ENCODE peak calls at places on chromosomes 3 and 15, in eight cellular contexts. Q, C, S, Z, I, O, T and V are unnamed samples.

GRCh38 chr3:131907809-131908208 is 127.0 kb downstream of the CPNE4 start:
- DNase-seq in Q (peak), C (no peak), S (no peak), Z (no peak), I (no peak), O (no peak), T (peak), V (peak)

GRCh38 chr15:23606226-23606625 is 40.8 kb downstream of the MKRN3 start:
- DNase-seq in Q (no peak), C (no peak), S (no peak), Z (no peak), I (no peak), O (no peak), T (no peak), V (no peak)

GRCh38 chr15:33357845-33358244 is 47.1 kb downstream of the RYR3 start:
- DNase-seq in Q (no peak), C (no peak), S (no peak), Z (no peak), I (no peak), O (no peak), T (no peak), V (no peak)

GRCh38 chr3:73046195-73046594 is 15.3 kb upstream of the EBLN2 start:
- DNase-seq in Q (no peak), C (no peak), S (no peak), Z (no peak), I (no peak), O (no peak), T (no peak), V (no peak)

GRCh38 chr3:56210201-56210774 is 258.0 kb downstream of the ERC2 start:
- DNase-seq in Q (no peak), C (no peak), S (no peak), Z (no peak), I (no peak), O (no peak), T (no peak), V (no peak)

GRCh38 chr15:92906563-92907081 is 6.5 kb downstream of the CHD2 start:
- DNase-seq in Q (peak), C (peak), S (no peak), Z (no peak), I (no peak), O (no peak), T (no peak), V (no peak)

GRCh38 chr3:104846270-104846669 is 520.4 kb upstream of the ALCAM start:
- DNase-seq in Q (peak), C (no peak), S (no peak), Z (no peak), I (no peak), O (no peak), T (no peak), V (peak)

GRCh38 chr15:66221126-66221525 is 32.4 kb downstream of the MEGF11 start:
- DNase-seq in Q (no peak), C (no peak), S (no peak), Z (no peak), I (no peak), O (no peak), T (peak), V (no peak)

GRCh38 chr3:153291052-153291689 is 129.1 kb downstream of the RAP2B start:
- DNase-seq in Q (peak), C (no peak), S (no peak), Z (no peak), I (peak), O (no peak), T (peak), V (no peak)

GRCh38 chr15:35078221-35078915 is 6.7 kb downstream of the NANOGP8 start:
- DNase-seq in Q (peak), C (peak), S (no peak), Z (no peak), I (peak), O (peak), T (peak), V (peak)

GRCh38 chr3:180433172-180433571 is 168.8 kb upstream of the TTC14 start:
- DNase-seq in Q (no peak), C (no peak), S (no peak), Z (no peak), I (no peak), O (no peak), T (peak), V (no peak)

GRCh38 chr15:98729446-98730042 is 81.2 kb downstream of the IGF1R start:
- DNase-seq in Q (peak), C (no peak), S (no peak), Z (no peak), I (peak), O (no peak), T (no peak), V (no peak)

GRCh38 chr3:134473868-134474546 is 11.8 kb downstream of the ANAPC13 start:
- DNase-seq in Q (peak), C (peak), S (peak), Z (no peak), I (peak), O (peak), T (peak), V (peak)

GRCh38 chr15:36773698-36774097 is 194.3 kb downstream of the CDIN1 start:
- DNase-seq in Q (peak), C (no peak), S (no peak), Z (no peak), I (no peak), O (no peak), T (no peak), V (no peak)

GRCh38 chr3:191141728-191142127 is 57.3 kb upstream of the OSTN start:
- DNase-seq in Q (peak), C (no peak), S (no peak), Z (no peak), I (no peak), O (no peak), T (peak), V (peak)

GRCh38 chr3:123618768-123619484 is 34.1 kb upstream of the HACD2 start:
- DNase-seq in Q (peak), C (peak), S (no peak), Z (no peak), I (no peak), O (no peak), T (peak), V (peak)

GRCh38 chr3:58948018-58948417 is 101.8 kb downstream of the CFAP20DC start:
- DNase-seq in Q (no peak), C (no peak), S (no peak), Z (no peak), I (no peak), O (no peak), T (no peak), V (no peak)

GRCh38 chr15:29688981-29689723 is 133.1 kb downstream of the TJP1 start:
- DNase-seq in Q (no peak), C (no peak), S (no peak), Z (no peak), I (no peak), O (no peak), T (no peak), V (no peak)

GRCh38 chr15:95262866-95263564 is 1031.7 kb downstream of the MCTP2 start:
- DNase-seq in Q (peak), C (no peak), S (no peak), Z (no peak), I (no peak), O (no peak), T (peak), V (peak)

GRCh38 chr3:9280477-9281219 is 31.2 kb upstream of the SRGAP3 start:
- DNase-seq in Q (peak), C (no peak), S (no peak), Z (no peak), I (peak), O (no peak), T (peak), V (peak)